ENCODE peak calls at places on chromosomes 7 and 10, in eight cellular contexts. One of them, this sample, is unnamed.

GRCh38 chr10:122075171-122075570 is 86.2 kb downstream of the TACC2 start:
- DNase-seq in trophoblast cell: no peak
- DNase-seq in colonic mucosa: no peak
- DNase-seq in CD8-positive, alpha-beta memory T cell: no peak
- DNase-seq in breast epithelium: no peak
- DNase-seq in ovary: no peak
- DNase-seq in heart left ventricle: no peak
- DNase-seq in adrenal gland: no peak
- DNase-seq in this sample: no peak

GRCh38 chr7:49279886-49280285 is 355.5 kb downstream of the CDC14C start:
- DNase-seq in adrenal gland: no peak
- DNase-seq in CD8-positive, alpha-beta memory T cell: no peak
- DNase-seq in ovary: no peak
- DNase-seq in colonic mucosa: no peak
- DNase-seq in heart left ventricle: no peak
- DNase-seq in trophoblast cell: no peak
- DNase-seq in breast epithelium: no peak
- DNase-seq in this sample: no peak

GRCh38 chr10:73940634-73941221 is 29.8 kb downstream of the PLAU start:
- DNase-seq in heart left ventricle: peak; percentile 96
- DNase-seq in breast epithelium: peak; percentile 77
- DNase-seq in colonic mucosa: peak; percentile 89
- DNase-seq in adrenal gland: peak; percentile 69
- DNase-seq in CD8-positive, alpha-beta memory T cell: peak; percentile 77
- DNase-seq in trophoblast cell: peak; percentile 87
- DNase-seq in ovary: peak; percentile 83
- DNase-seq in this sample: peak; percentile 90

GRCh38 chr7:43618073-43618472 is 35.2 kb downstream of the STK17A start:
- DNase-seq in ovary: no peak
- DNase-seq in breast epithelium: no peak
- DNase-seq in adrenal gland: no peak
- DNase-seq in trophoblast cell: no peak
- DNase-seq in CD8-positive, alpha-beta memory T cell: no peak
- DNase-seq in heart left ventricle: no peak
- DNase-seq in colonic mucosa: no peak
- DNase-seq in this sample: no peak

GRCh38 chr10:89524279-89524678 is 11.1 kb downstream of the SLC16A12 start:
- DNase-seq in trophoblast cell: no peak
- DNase-seq in ovary: no peak
- DNase-seq in adrenal gland: no peak
- DNase-seq in heart left ventricle: no peak
- DNase-seq in breast epithelium: no peak
- DNase-seq in colonic mucosa: no peak
- DNase-seq in CD8-positive, alpha-beta memory T cell: no peak
- DNase-seq in this sample: no peak

GRCh38 chr10:12214763-12215218 is 18.8 kb downstream of the CDC123 start:
- DNase-seq in colonic mucosa: peak; percentile 60
- DNase-seq in adrenal gland: no peak
- DNase-seq in heart left ventricle: no peak
- DNase-seq in ovary: no peak
- DNase-seq in breast epithelium: no peak
- DNase-seq in CD8-positive, alpha-beta memory T cell: peak; percentile 50
- DNase-seq in trophoblast cell: peak; percentile 71
- DNase-seq in this sample: no peak

GRCh38 chr7:94697671-94697994 is 41.7 kb upstream of the SGCE start:
- DNase-seq in heart left ventricle: no peak
- DNase-seq in adrenal gland: no peak
- DNase-seq in colonic mucosa: no peak
- DNase-seq in trophoblast cell: no peak
- DNase-seq in breast epithelium: no peak
- DNase-seq in CD8-positive, alpha-beta memory T cell: no peak
- DNase-seq in ovary: no peak
- DNase-seq in this sample: no peak

GRCh38 chr7:121945066-121945848 is 72.3 kb downstream of the PTPRZ1 start:
- DNase-seq in adrenal gland: no peak
- DNase-seq in ovary: no peak
- DNase-seq in CD8-positive, alpha-beta memory T cell: no peak
- DNase-seq in colonic mucosa: no peak
- DNase-seq in trophoblast cell: no peak
- DNase-seq in heart left ventricle: no peak
- DNase-seq in breast epithelium: no peak
- DNase-seq in this sample: no peak

GRCh38 chr10:119479048-119479394 is 63.5 kb downstream of the RGS10 start:
- DNase-seq in trophoblast cell: no peak
- DNase-seq in breast epithelium: no peak
- DNase-seq in ovary: no peak
- DNase-seq in adrenal gland: no peak
- DNase-seq in colonic mucosa: no peak
- DNase-seq in CD8-positive, alpha-beta memory T cell: no peak
- DNase-seq in heart left ventricle: no peak
- DNase-seq in this sample: no peak

GRCh38 chr7:47543659-47544058 is 38.3 kb downstream of the TNS3 start:
- DNase-seq in CD8-positive, alpha-beta memory T cell: no peak
- DNase-seq in breast epithelium: no peak
- DNase-seq in colonic mucosa: no peak
- DNase-seq in ovary: no peak
- DNase-seq in trophoblast cell: no peak
- DNase-seq in heart left ventricle: no peak
- DNase-seq in adrenal gland: no peak
- DNase-seq in this sample: no peak

GRCh38 chr7:47544416-47544815 is 37.5 kb downstream of the TNS3 start:
- DNase-seq in colonic mucosa: no peak
- DNase-seq in breast epithelium: no peak
- DNase-seq in heart left ventricle: no peak
- DNase-seq in ovary: no peak
- DNase-seq in trophoblast cell: no peak
- DNase-seq in CD8-positive, alpha-beta memory T cell: no peak
- DNase-seq in adrenal gland: no peak
- DNase-seq in this sample: no peak

GRCh38 chr7:47542051-47542450 is 39.9 kb downstream of the TNS3 start:
- DNase-seq in heart left ventricle: no peak
- DNase-seq in ovary: no peak
- DNase-seq in breast epithelium: no peak
- DNase-seq in colonic mucosa: no peak
- DNase-seq in adrenal gland: no peak
- DNase-seq in trophoblast cell: no peak
- DNase-seq in CD8-positive, alpha-beta memory T cell: no peak
- DNase-seq in this sample: no peak

GRCh38 chr7:47540387-47541093 is 41.4 kb downstream of the TNS3 start:
- DNase-seq in adrenal gland: no peak
- DNase-seq in ovary: no peak
- DNase-seq in trophoblast cell: no peak
- DNase-seq in colonic mucosa: no peak
- DNase-seq in breast epithelium: no peak
- DNase-seq in CD8-positive, alpha-beta memory T cell: no peak
- DNase-seq in heart left ventricle: no peak
- DNase-seq in this sample: no peak

DNA sequence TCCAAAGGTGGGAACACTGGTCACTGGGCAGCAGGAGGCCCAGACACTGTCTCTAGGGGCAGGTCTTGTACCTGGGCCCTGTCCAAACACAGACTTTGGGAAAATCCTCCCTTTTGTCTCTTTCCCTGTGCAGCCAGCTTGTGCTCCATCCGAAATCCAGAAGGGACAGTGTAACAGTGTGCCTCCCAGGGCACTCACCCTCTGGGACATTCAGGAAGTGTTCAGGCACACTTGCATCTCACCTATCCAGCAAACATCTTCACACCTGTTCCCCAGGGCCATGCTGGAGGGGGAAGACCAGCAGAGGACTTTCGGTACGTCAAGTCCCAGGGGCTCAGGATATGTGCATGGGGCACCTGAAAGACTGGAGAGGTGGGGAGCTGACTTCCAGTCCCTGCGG is 38.9 kb downstream of the TNS3 start:
- DNase-seq in colonic mucosa: no peak
- DNase-seq in breast epithelium: no peak
- DNase-seq in ovary: no peak
- DNase-seq in trophoblast cell: no peak
- DNase-seq in heart left ventricle: no peak
- DNase-seq in CD8-positive, alpha-beta memory T cell: no peak
- DNase-seq in adrenal gland: no peak
- DNase-seq in this sample: no peak
- H3K4me1 ChIP-seq in colonic mucosa: no peaks in the 10 kb centered on the region
- H3K4me1 ChIP-seq in breast epithelium: no peaks in the 10 kb centered on the region
- H3K4me1 ChIP-seq in ovary: peaks cover 13% of the 10 kb centered on the region
- H3K4me1 ChIP-seq in trophoblast cell: peaks cover 68% of the 10 kb centered on the region
- H3K4me1 ChIP-seq in heart left ventricle: no peaks in the 10 kb centered on the region
- H3K4me1 ChIP-seq in CD8-positive, alpha-beta memory T cell: no peaks in the 10 kb centered on the region
- H3K4me1 ChIP-seq in adrenal gland: peaks cover 44% of the 10 kb centered on the region
- H3K4me1 ChIP-seq in this sample: no peaks in the 10 kb centered on the region

DNA sequence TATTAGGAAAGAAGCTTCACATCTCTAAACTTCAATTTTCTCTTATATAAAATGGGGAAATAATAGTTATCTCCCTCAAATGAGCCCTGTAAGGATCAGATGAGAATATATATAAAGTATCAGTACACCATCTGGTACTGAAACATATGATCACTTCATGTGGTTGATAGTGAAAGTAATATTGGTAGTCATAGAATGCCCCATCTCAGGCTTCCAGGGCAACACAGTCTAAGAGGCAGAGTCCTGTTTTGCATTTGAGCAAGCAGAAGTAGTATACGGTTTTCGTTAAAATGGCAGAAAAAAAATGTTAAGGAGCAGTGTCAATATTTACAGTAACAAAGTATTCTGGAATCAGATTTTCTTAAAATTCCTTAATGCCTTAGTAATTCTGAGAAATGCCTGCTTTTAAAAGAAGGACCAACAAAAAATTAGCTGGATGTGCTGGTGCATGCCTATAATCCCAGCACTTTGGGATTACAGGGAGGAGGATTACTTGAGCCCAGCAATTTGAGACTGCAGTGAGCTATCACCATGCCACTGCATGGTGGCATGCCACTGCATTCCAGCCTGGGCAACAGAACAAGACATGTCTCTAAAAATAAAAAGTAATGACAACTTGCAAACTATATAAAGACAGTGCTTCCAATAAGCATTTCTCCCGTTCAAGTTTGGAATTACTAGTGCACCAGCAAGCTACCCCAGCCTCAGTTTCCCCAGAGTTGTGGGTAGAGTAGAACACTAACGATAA is 19.8 kb downstream of the KBTBD2 start:
- DNase-seq in trophoblast cell: no peak
- DNase-seq in colonic mucosa: no peak
- DNase-seq in ovary: no peak
- DNase-seq in heart left ventricle: no peak
- DNase-seq in breast epithelium: no peak
- DNase-seq in adrenal gland: no peak
- DNase-seq in CD8-positive, alpha-beta memory T cell: no peak
- DNase-seq in this sample: no peak
- H3K4me1 ChIP-seq in trophoblast cell: no peaks in the 10 kb centered on the region
- H3K4me1 ChIP-seq in colonic mucosa: no peaks in the 10 kb centered on the region
- H3K4me1 ChIP-seq in ovary: peaks cover 3% of the 10 kb centered on the region
- H3K4me1 ChIP-seq in heart left ventricle: no peaks in the 10 kb centered on the region
- H3K4me1 ChIP-seq in breast epithelium: no peaks in the 10 kb centered on the region
- H3K4me1 ChIP-seq in adrenal gland: peaks cover 17% of the 10 kb centered on the region
- H3K4me1 ChIP-seq in CD8-positive, alpha-beta memory T cell: peaks cover 10% of the 10 kb centered on the region
- H3K4me1 ChIP-seq in this sample: peaks cover 24% of the 10 kb centered on the region

GRCh38 chr7:158495256-158495655 is 92.4 kb downstream of the PTPRN2 start:
- DNase-seq in CD8-positive, alpha-beta memory T cell: no peak
- DNase-seq in ovary: no peak
- DNase-seq in trophoblast cell: no peak
- DNase-seq in adrenal gland: no peak
- DNase-seq in heart left ventricle: no peak
- DNase-seq in breast epithelium: no peak
- DNase-seq in colonic mucosa: no peak
- DNase-seq in this sample: no peak

GRCh38 chr7:158494643-158495042 is 93.0 kb downstream of the PTPRN2 start:
- DNase-seq in ovary: no peak
- DNase-seq in adrenal gland: no peak
- DNase-seq in trophoblast cell: no peak
- DNase-seq in CD8-positive, alpha-beta memory T cell: no peak
- DNase-seq in heart left ventricle: no peak
- DNase-seq in breast epithelium: no peak
- DNase-seq in colonic mucosa: no peak
- DNase-seq in this sample: no peak

GRCh38 chr7:158495780-158496179 is 91.8 kb downstream of the PTPRN2 start:
- DNase-seq in adrenal gland: no peak
- DNase-seq in colonic mucosa: no peak
- DNase-seq in CD8-positive, alpha-beta memory T cell: no peak
- DNase-seq in trophoblast cell: peak; percentile 7
- DNase-seq in breast epithelium: no peak
- DNase-seq in heart left ventricle: no peak
- DNase-seq in ovary: no peak
- DNase-seq in this sample: no peak

GRCh38 chr7:158498443-158499108 is 89.0 kb downstream of the PTPRN2 start:
- DNase-seq in ovary: no peak
- DNase-seq in CD8-positive, alpha-beta memory T cell: no peak
- DNase-seq in colonic mucosa: no peak
- DNase-seq in adrenal gland: no peak
- DNase-seq in trophoblast cell: no peak
- DNase-seq in heart left ventricle: no peak
- DNase-seq in breast epithelium: no peak
- DNase-seq in this sample: no peak

DNA sequence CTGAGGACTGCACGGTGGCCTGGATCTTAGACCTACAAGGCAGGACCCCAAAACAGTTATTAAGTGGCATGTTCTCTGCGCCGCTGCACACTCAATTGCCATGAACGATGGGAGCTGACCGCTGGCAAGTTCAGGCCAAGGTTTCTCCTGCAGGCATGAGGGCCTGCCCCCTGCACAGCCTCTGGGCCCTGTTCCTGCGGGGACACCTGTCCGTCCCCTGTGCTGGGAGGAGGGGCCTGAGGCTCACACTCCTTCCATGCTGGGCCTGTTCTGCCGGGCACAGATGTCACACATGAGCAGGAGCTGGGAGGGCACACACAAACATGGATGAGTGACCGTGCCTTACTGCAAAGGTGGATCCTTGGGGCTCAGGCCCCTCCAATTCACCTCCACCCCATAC is 90.0 kb downstream of the PTPRN2 start:
- DNase-seq in breast epithelium: no peak
- DNase-seq in trophoblast cell: no peak
- DNase-seq in ovary: no peak
- DNase-seq in CD8-positive, alpha-beta memory T cell: no peak
- DNase-seq in heart left ventricle: no peak
- DNase-seq in colonic mucosa: no peak
- DNase-seq in adrenal gland: no peak
- DNase-seq in this sample: no peak
- H3K4me1 ChIP-seq in breast epithelium: no peaks in the 10 kb centered on the region
- H3K4me1 ChIP-seq in trophoblast cell: no peaks in the 10 kb centered on the region
- H3K4me1 ChIP-seq in ovary: no peaks in the 10 kb centered on the region
- H3K4me1 ChIP-seq in CD8-positive, alpha-beta memory T cell: no peaks in the 10 kb centered on the region
- H3K4me1 ChIP-seq in heart left ventricle: no peaks in the 10 kb centered on the region
- H3K4me1 ChIP-seq in colonic mucosa: no peaks in the 10 kb centered on the region
- H3K4me1 ChIP-seq in adrenal gland: no peaks in the 10 kb centered on the region
- H3K4me1 ChIP-seq in this sample: no peaks in the 10 kb centered on the region

DNA sequence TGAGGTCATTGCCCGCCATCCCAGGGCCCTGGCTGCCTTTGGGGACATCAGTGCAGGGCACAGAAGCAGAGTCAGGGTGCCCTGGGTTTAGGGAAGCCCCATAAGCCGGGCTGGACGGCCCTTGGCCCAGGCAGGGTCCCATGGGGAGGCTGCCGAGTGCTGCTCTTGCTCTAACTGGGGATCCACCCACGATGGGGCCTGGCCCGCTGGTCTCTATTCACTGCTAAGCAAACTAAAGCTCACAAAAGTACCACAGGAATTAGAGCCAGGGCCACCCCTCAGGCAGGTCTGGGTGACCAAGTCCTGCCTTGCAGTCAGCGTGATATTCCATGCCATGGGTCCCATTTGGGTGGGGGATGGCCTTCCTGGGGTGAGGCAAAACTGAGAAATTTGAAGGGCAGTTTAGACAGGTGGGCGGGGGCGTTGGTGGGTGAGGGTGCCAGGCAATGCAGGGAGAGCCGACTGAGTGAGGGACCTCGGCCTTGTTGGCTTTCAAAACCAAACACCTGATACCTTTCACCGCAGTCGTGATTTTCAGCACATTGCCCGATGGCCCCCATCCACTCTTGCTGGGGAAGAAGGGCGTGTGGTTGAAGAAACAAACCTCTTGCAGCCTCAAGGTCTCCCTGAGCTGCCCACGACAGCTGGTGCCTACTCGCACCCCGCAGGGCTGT is 92.8 kb upstream of the PPIF start:
- DNase-seq in trophoblast cell: no peak
- DNase-seq in adrenal gland: no peak
- DNase-seq in breast epithelium: no peak
- DNase-seq in ovary: no peak
- DNase-seq in colonic mucosa: no peak
- DNase-seq in CD8-positive, alpha-beta memory T cell: no peak
- DNase-seq in heart left ventricle: no peak
- DNase-seq in this sample: no peak
- H3K4me1 ChIP-seq in trophoblast cell: peaks cover 11% of the 10 kb centered on the region
- H3K4me1 ChIP-seq in adrenal gland: peaks cover 25% of the 10 kb centered on the region
- H3K4me1 ChIP-seq in breast epithelium: no peaks in the 10 kb centered on the region
- H3K4me1 ChIP-seq in ovary: peaks cover 5% of the 10 kb centered on the region
- H3K4me1 ChIP-seq in colonic mucosa: no peaks in the 10 kb centered on the region
- H3K4me1 ChIP-seq in CD8-positive, alpha-beta memory T cell: peaks cover 9% of the 10 kb centered on the region
- H3K4me1 ChIP-seq in heart left ventricle: no peaks in the 10 kb centered on the region
- H3K4me1 ChIP-seq in this sample: peaks cover 53% of the 10 kb centered on the region